ENCODE peak calls at places on chromosomes 16 and 17, in four cellular contexts. U, C, S and G are unnamed samples.

GRCh38 chr17:50541916-50542688 is 4.9 kb upstream of the SPATA20 start:
- DNase-seq in S (peak; percentile 84), C (peak; percentile 69), U (peak; percentile 55), G (peak; percentile 70)

GRCh38 chr17:34556951-34557350 is 22.4 kb upstream of the TMEM132E start:
- DNase-seq in C (no peak), S (no peak), U (no peak), G (no peak)

GRCh38 chr16:1506494-1507213 is 13.5 kb downstream of the TELO2 start:
- DNase-seq in U (no peak), C (no peak), S (no peak), G (no peak)

GRCh38 chr16:89352091-89352681 is 134.7 kb downstream of the ZNF778 start:
- DNase-seq in U (no peak), S (no peak), C (no peak), G (no peak)

GRCh38 chr16:73140944-73141343 is 93.0 kb upstream of the ZFHX3 start:
- DNase-seq in U (no peak), C (no peak), S (no peak), G (no peak)

GRCh38 chr17:700504-701094 is 14.0 kb downstream of the VPS53 start:
- DNase-seq in C (peak; percentile 53), S (no peak), U (no peak), G (no peak)

GRCh38 chr16:68267612-68268405 is 3.5 kb downstream of the SLC7A6 start:
- DNase-seq in C (no peak), U (no peak), S (no peak), G (no peak)

GRCh38 chr17:77009877-77010276 is 130.9 kb upstream of the SEC14L1 start:
- DNase-seq in U (no peak), C (no peak), S (no peak), G (no peak)

GRCh38 chr16:22264786-22265185 is 32.4 kb upstream of the POLR3E start:
- DNase-seq in S (no peak), C (no peak), U (no peak), G (no peak)

GRCh38 chr16:8931864-8932263 is 31.8 kb downstream of the USP7 start:
- DNase-seq in U (no peak), S (peak; percentile 65), C (peak; percentile 68), G (no peak)

GRCh38 chr17:55062921-55063320 is 94.4 kb downstream of the STXBP4 start:
- DNase-seq in U (no peak), S (no peak), C (peak; percentile 63), G (no peak)

GRCh38 chr17:57756941-57757340 is 11.8 kb upstream of the CCDC182 start:
- DNase-seq in U (no peak), C (no peak), S (no peak), G (no peak)
- H3K27ac ChIP-seq in U (no peak overlapping the region), C (no peak overlapping the region), S (no peak overlapping the region), G (no peak overlapping the region)

GRCh38 chr16:79642652-79643051 is 42.1 kb upstream of the MAF start:
- DNase-seq in S (no peak), C (no peak), U (no peak), G (no peak)

GRCh38 chr16:79648846-79649245 is 48.3 kb upstream of the MAF start:
- DNase-seq in S (no peak), C (no peak), U (no peak), G (no peak)

GRCh38 chr16:79645701-79646100 is 45.2 kb upstream of the MAF start:
- DNase-seq in C (no peak), S (no peak), U (no peak), G (no peak)

GRCh38 chr16:79647586-79647985 is 47.0 kb upstream of the MAF start:
- DNase-seq in C (no peak), S (no peak), U (no peak), G (no peak)

GRCh38 chr16:79644977-79645667 is 44.6 kb upstream of the MAF start:
- DNase-seq in C (no peak), U (no peak), S (no peak), G (no peak)
- H3K27ac ChIP-seq in C (no peak overlapping the region), U (no peak overlapping the region), S (no peak overlapping the region), G (no peak overlapping the region)

DNA sequence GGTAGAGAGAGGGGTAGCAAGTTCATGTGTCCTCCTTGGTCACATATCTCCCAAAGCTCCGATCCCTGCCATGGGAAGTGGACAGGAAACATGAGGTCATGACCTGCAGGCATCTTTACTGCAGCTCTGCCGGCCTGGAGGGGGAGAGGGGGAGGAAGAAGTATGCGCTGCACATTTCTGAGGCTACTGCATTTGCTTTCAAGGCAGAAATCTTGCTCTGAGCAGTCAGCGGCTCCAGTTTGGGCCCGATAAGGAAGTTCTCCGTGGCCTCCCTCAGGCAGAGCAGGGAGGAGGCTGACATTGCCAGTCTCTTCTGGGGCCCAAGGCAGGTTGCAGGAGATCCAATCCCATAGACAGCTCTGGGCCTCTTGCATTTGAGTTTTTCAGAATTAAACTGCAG is 1.5 kb upstream of the NHERF1 start:
- DNase-seq in C (no peak), S (no peak), U (no peak), G (no peak)
- H3K27ac ChIP-seq in C (no peak overlapping the region), S (no peak overlapping the region), U (peak overlapping the region; percentile 71), G (no peak overlapping the region)

GRCh38 chr16:88344411-88345030 is 38.2 kb upstream of the ZNF469 start:
- DNase-seq in C (no peak), U (no peak), S (no peak), G (no peak)
- H3K27ac ChIP-seq in C (no peak overlapping the region), U (no peak overlapping the region), S (no peak overlapping the region), G (no peak overlapping the region)